ENCODE peak calls at places on chromosomes 7 and 10, in six cellular contexts. S is T-helper 9 cell; T is EL; J is nucleus accumbens; Y is CD4-positive, alpha-beta memory T cell; A is left lobe of liver. H is an unnamed sample.

GRCh38 chr10:31820096-31820495 is 108.5 kb downstream of the ARHGAP12 start:
- DNase-seq in S (no peak), T (no peak), J (no peak), Y (no peak), A (no peak), H (no peak)

GRCh38 chr10:49182776-49183175 is 5.4 kb downstream of the TMEM273 start:
- DNase-seq in S (no peak), T (no peak), J (no peak), Y (no peak), A (no peak), H (no peak)

GRCh38 chr7:155256761-155257481 is 40.8 kb upstream of the INSIG1 start:
- DNase-seq in S (no peak), T (peak; percentile 38), J (no peak), Y (no peak), A (no peak), H (no peak)

GRCh38 chr10:126315471-126316177 is 72.7 kb downstream of the ADAM12 start:
- DNase-seq in S (no peak), T (peak; percentile 83), J (no peak), Y (no peak), A (no peak), H (no peak)

GRCh38 chr7:29343379-29343778 is 148.8 kb downstream of the CHN2 start:
- DNase-seq in S (no peak), T (no peak), J (no peak), Y (no peak), A (no peak), H (no peak)

GRCh38 chr7:47552631-47553030 is 29.3 kb downstream of the TNS3 start:
- DNase-seq in S (no peak), T (peak; percentile 69), J (no peak), Y (no peak), A (no peak), H (no peak)

GRCh38 chr10:86333813-86334514 is 32.6 kb downstream of the GRID1 start:
- DNase-seq in S (no peak), T (no peak), J (no peak), Y (no peak), A (no peak), H (no peak)

GRCh38 chr7:106167439-106168136 is 55.5 kb upstream of the SYPL1 start:
- DNase-seq in S (no peak), T (peak; percentile 22), J (no peak), Y (no peak), A (no peak), H (no peak)

GRCh38 chr7:81769891-81770818 is at the start of gene HGF:
- DNase-seq in S (no peak), T (peak; percentile 63), J (peak; percentile 55), Y (no peak), A (peak; percentile 61), H (no peak)

GRCh38 chr7:151167197-151167911 is at the start of gene GBX1:
- DNase-seq in S (peak; percentile 24), T (no peak), J (no peak), Y (peak; percentile 13), A (no peak), H (no peak)

H was measured in CD14-positive monocyte.